ENCODE peak calls at places on chromosomes 12 and 14, in eight cellular contexts. H is LoVo; C is HTR-8/SVneo; O is stimulated activated CD4-positive, alpha-beta T cell treated with anti-CD3 and anti-CD28 coated beads, Interleukin-2, amount 100 ng/mL, for 24 hours; T is kidney glomerular epithelial cell; S is T1000; V is caudate nucleus; X is foreskin fibroblast. L is an unnamed sample.

GRCh38 chr12:113837059-113837458 is 129.1 kb downstream of the RBM19 start:
- DNase-seq in X (peak; percentile 30), H (no peak), V (no peak), S (no peak), O (no peak), T (no peak), C (no peak), L (no peak)

GRCh38 chr14:74881425-74882102 is at the start of gene DLST:
- DNase-seq in O (peak; percentile 91), H (peak; percentile 90), S (peak; percentile 88), T (peak; percentile 59), C (peak; percentile 100), V (peak; percentile 84), X (peak; percentile 96), L (peak; percentile 78)

GRCh38 chr12:89250213-89250612 is 102.1 kb downstream of the DUSP6 start:
- DNase-seq in V (no peak), S (no peak), T (no peak), C (no peak), O (no peak), X (no peak), H (no peak), L (no peak)

GRCh38 chr12:105013892-105014291 is 27.8 kb downstream of the NOPCHAP1 start:
- DNase-seq in S (no peak), T (peak; percentile 72), X (peak; percentile 42), O (no peak), C (no peak), H (peak; percentile 37), V (no peak), L (no peak)

GRCh38 chr14:69316449-69317391 is 56.8 kb downstream of the GALNT16 start:
- DNase-seq in S (peak; percentile 76), H (no peak), V (no peak), X (peak; percentile 98), C (peak; percentile 100), O (no peak), T (peak; percentile 87), L (no peak)

GRCh38 chr14:85317491-85318021 is 212.4 kb upstream of the FLRT2 start:
- DNase-seq in S (no peak), C (no peak), X (peak; percentile 47), O (no peak), H (no peak), V (no peak), T (peak; percentile 25), L (no peak)

GRCh38 chr12:65565601-65566560 is 258.4 kb upstream of the HMGA2 start:
- DNase-seq in X (peak; percentile 91), S (no peak), V (no peak), T (peak; percentile 7), H (no peak), O (no peak), C (peak; percentile 54), L (no peak)

GRCh38 chr14:46136456-46136855 is 515.1 kb downstream of the RPL10L start:
- DNase-seq in C (no peak), O (no peak), H (no peak), V (no peak), X (no peak), T (no peak), S (no peak), L (no peak)

GRCh38 chr14:73662439-73663056 is 17.8 kb downstream of the DNAL1 start:
- DNase-seq in S (peak; percentile 52), C (peak; percentile 88), X (peak; percentile 95), H (peak; percentile 81), T (peak; percentile 91), O (no peak), V (peak; percentile 52), L (no peak)

GRCh38 chr12:92147491-92147890 is 1.8 kb upstream of the BTG1 start:
- DNase-seq in H (no peak), X (no peak), C (no peak), O (no peak), S (no peak), V (no peak), T (no peak), L (no peak)

GRCh38 chr14:54366726-54367707 is 29.8 kb upstream of the CDKN3 start:
- DNase-seq in C (peak; percentile 82), H (peak; percentile 56), X (peak; percentile 84), V (peak; percentile 76), S (peak; percentile 19), O (peak; percentile 16), T (peak; percentile 84), L (peak; percentile 52)

GRCh38 chr12:56836317-56836716 is 73.2 kb downstream of the HSD17B6 start:
- DNase-seq in V (no peak), X (peak; percentile 44), S (peak; percentile 96), C (no peak), H (peak; percentile 15), O (no peak), T (peak; percentile 31), L (no peak)

GRCh38 chr12:68781728-68782127 is 26.2 kb upstream of the MDM2 start:
- DNase-seq in T (no peak), H (no peak), C (no peak), S (no peak), V (no peak), X (no peak), O (no peak), L (no peak)

GRCh38 chr12:125083092-125083491 is 17.9 kb downstream of the AACS start:
- DNase-seq in H (no peak), X (no peak), S (no peak), T (no peak), V (no peak), O (no peak), C (no peak), L (no peak)

GRCh38 chr12:63928305-63928704 is 83.8 kb downstream of the SRGAP1 start:
- DNase-seq in C (no peak), T (no peak), O (peak; percentile 1), V (no peak), S (no peak), X (no peak), H (no peak), L (no peak)

GRCh38 chr14:100305446-100306255 is 593 bp downstream of the SLC25A29 start:
- DNase-seq in C (peak; percentile 17), V (no peak), H (no peak), O (peak; percentile 46), X (peak; percentile 38), S (no peak), T (peak; percentile 24), L (no peak)

GRCh38 chr12:77954156-77954555 is 123.5 kb downstream of the NAV3 start:
- DNase-seq in O (no peak), T (no peak), V (no peak), S (no peak), C (no peak), X (peak; percentile 51), H (no peak), L (no peak)

GRCh38 chr12:85424581-85425348 is 144.7 kb downstream of the ALX1 start:
- DNase-seq in X (peak; percentile 41), S (no peak), C (no peak), H (peak; percentile 48), T (no peak), O (peak; percentile 13), V (no peak), L (no peak)

GRCh38 chr12:1544991-1545700 is 49.2 kb downstream of the FBXL14 start:
- DNase-seq in X (peak; percentile 50), S (no peak), C (no peak), H (no peak), O (no peak), V (no peak), T (no peak), L (peak; percentile 1)

GRCh38 chr14:36773558-36773957 is 111.9 kb downstream of the PAX9 start:
- DNase-seq in H (no peak), S (no peak), O (no peak), V (no peak), C (no peak), T (peak; percentile 34), X (no peak), L (no peak)

GRCh38 chr12:85029456-85029855 is 6.6 kb downstream of the TSPAN19 start:
- DNase-seq in H (peak; percentile 58), S (no peak), T (peak; percentile 59), O (no peak), V (peak; percentile 8), C (peak; percentile 3), X (peak; percentile 61), L (no peak)

GRCh38 chr12:114799574-114800487 is 115.9 kb upstream of the TBX3 start:
- DNase-seq in X (peak; percentile 69), C (no peak), S (no peak), V (no peak), O (no peak), H (peak; percentile 57), T (no peak), L (no peak)

GRCh38 chr12:47954467-47955045 is 8.8 kb upstream of the TMEM106C start:
- DNase-seq in X (no peak), V (no peak), C (no peak), H (peak; percentile 78), T (no peak), O (no peak), S (no peak), L (no peak)

GRCh38 chr12:27013606-27014084 is 539 bp downstream of the TM7SF3 start:
- DNase-seq in X (peak; percentile 66), C (no peak), S (no peak), T (no peak), O (no peak), H (peak; percentile 41), V (peak; percentile 39), L (peak; percentile 22)

GRCh38 chr12:115599251-115599811 is 678.2 kb downstream of the MED13L start:
- DNase-seq in T (no peak), S (no peak), C (no peak), X (peak; percentile 36), O (no peak), V (no peak), H (no peak), L (no peak)

GRCh38 chr14:64080452-64080851 is 213.7 kb downstream of the ESR2 start:
- DNase-seq in V (no peak), H (no peak), C (no peak), S (no peak), X (no peak), O (no peak), T (no peak), L (no peak)

GRCh38 chr14:89284368-89285058 is 132.5 kb downstream of the FOXN3 start:
- DNase-seq in X (peak; percentile 69), O (no peak), C (no peak), T (no peak), V (no peak), H (no peak), S (peak; percentile 36), L (no peak)

GRCh38 chr12:123094349-123095073 is 56.4 kb downstream of the PITPNM2 start:
- DNase-seq in X (peak; percentile 93), H (peak; percentile 38), O (no peak), V (no peak), C (peak; percentile 77), T (no peak), S (peak; percentile 83), L (no peak)

GRCh38 chr12:106227641-106228319 is 20.0 kb downstream of the CKAP4 start:
- DNase-seq in V (no peak), T (no peak), O (peak; percentile 38), S (no peak), H (no peak), X (peak; percentile 53), C (no peak), L (no peak)

GRCh38 chr12:59548930-59549329 is 46.9 kb upstream of the SLC16A7 start:
- DNase-seq in S (no peak), C (no peak), X (no peak), H (no peak), V (no peak), T (no peak), O (no peak), L (no peak)

GRCh38 chr12:121996050-121996944 is 25.4 kb upstream of the BCL7A start:
- DNase-seq in S (no peak), T (no peak), O (no peak), H (no peak), V (no peak), X (peak; percentile 27), C (no peak), L (no peak)

GRCh38 chr12:89166525-89166934 is 185.8 kb downstream of the DUSP6 start:
- DNase-seq in H (no peak), O (no peak), C (no peak), X (peak; percentile 58), S (no peak), T (peak; percentile 84), V (peak; percentile 11), L (no peak)

GRCh38 chr12:9064201-9064814 is 51.4 kb downstream of the A2M start:
- DNase-seq in H (peak; percentile 84), C (peak; percentile 34), V (peak; percentile 86), S (peak; percentile 56), O (peak; percentile 66), X (peak; percentile 72), T (peak; percentile 50), L (peak; percentile 73)